ENCODE peak calls at places on chromosomes 7 and 10, in ten cellular contexts. One of them, this sample, is unnamed.

GRCh38 chr7:5237286-5237685 is 45.5 kb upstream of the SLC29A4 start:
- DNase-seq in HT1080: no peak
- DNase-seq in prostate gland: peak
- DNase-seq in stimulated activated CD4-positive, alpha-beta T cell treated with anti-CD3 and anti-CD28 coated beads, Interleukin-1b, Interleukin-23, amount 100 ng/mL, for 24 hours: no peak
- DNase-seq in effector memory CD8-positive, alpha-beta T cell: no peak
- DNase-seq in naive thymus-derived CD4-positive, alpha-beta T cell: no peak
- DNase-seq in HL-60: peak
- DNase-seq in immature natural killer cell: no peak
- DNase-seq in smooth muscle cell of the brain vasculature: no peak
- DNase-seq in cardiac fibroblast: peak
- DNase-seq in this sample: no peak

GRCh38 chr7:151192002-151192539 is 5.0 kb upstream of the ASB10 start:
- DNase-seq in HL-60: no peak
- DNase-seq in stimulated activated CD4-positive, alpha-beta T cell treated with anti-CD3 and anti-CD28 coated beads, Interleukin-1b, Interleukin-23, amount 100 ng/mL, for 24 hours: no peak
- DNase-seq in effector memory CD8-positive, alpha-beta T cell: no peak
- DNase-seq in immature natural killer cell: no peak
- DNase-seq in cardiac fibroblast: no peak
- DNase-seq in naive thymus-derived CD4-positive, alpha-beta T cell: no peak
- DNase-seq in prostate gland: no peak
- DNase-seq in smooth muscle cell of the brain vasculature: no peak
- DNase-seq in HT1080: no peak
- DNase-seq in this sample: no peak

GRCh38 chr7:154794147-154794780 is 208.7 kb downstream of the PAXIP1 start:
- DNase-seq in naive thymus-derived CD4-positive, alpha-beta T cell: no peak
- DNase-seq in HT1080: peak
- DNase-seq in effector memory CD8-positive, alpha-beta T cell: no peak
- DNase-seq in prostate gland: no peak
- DNase-seq in immature natural killer cell: no peak
- DNase-seq in stimulated activated CD4-positive, alpha-beta T cell treated with anti-CD3 and anti-CD28 coated beads, Interleukin-1b, Interleukin-23, amount 100 ng/mL, for 24 hours: peak
- DNase-seq in cardiac fibroblast: no peak
- DNase-seq in smooth muscle cell of the brain vasculature: no peak
- DNase-seq in HL-60: no peak
- DNase-seq in this sample: no peak

GRCh38 chr7:83427929-83428328 is 221.0 kb downstream of the SEMA3E start:
- DNase-seq in cardiac fibroblast: no peak
- DNase-seq in smooth muscle cell of the brain vasculature: peak
- DNase-seq in naive thymus-derived CD4-positive, alpha-beta T cell: no peak
- DNase-seq in HT1080: peak
- DNase-seq in effector memory CD8-positive, alpha-beta T cell: no peak
- DNase-seq in immature natural killer cell: no peak
- DNase-seq in prostate gland: no peak
- DNase-seq in HL-60: no peak
- DNase-seq in stimulated activated CD4-positive, alpha-beta T cell treated with anti-CD3 and anti-CD28 coated beads, Interleukin-1b, Interleukin-23, amount 100 ng/mL, for 24 hours: no peak
- DNase-seq in this sample: no peak

GRCh38 chr7:141228482-141228881 is 154.6 kb downstream of the TMEM178B start:
- DNase-seq in naive thymus-derived CD4-positive, alpha-beta T cell: no peak
- DNase-seq in smooth muscle cell of the brain vasculature: no peak
- DNase-seq in HT1080: no peak
- DNase-seq in stimulated activated CD4-positive, alpha-beta T cell treated with anti-CD3 and anti-CD28 coated beads, Interleukin-1b, Interleukin-23, amount 100 ng/mL, for 24 hours: no peak
- DNase-seq in effector memory CD8-positive, alpha-beta T cell: no peak
- DNase-seq in cardiac fibroblast: no peak
- DNase-seq in immature natural killer cell: no peak
- DNase-seq in HL-60: no peak
- DNase-seq in prostate gland: no peak
- DNase-seq in this sample: no peak

GRCh38 chr10:73076361-73077183 is 20.1 kb downstream of the P4HA1 start:
- DNase-seq in effector memory CD8-positive, alpha-beta T cell: no peak
- DNase-seq in immature natural killer cell: no peak
- DNase-seq in naive thymus-derived CD4-positive, alpha-beta T cell: no peak
- DNase-seq in prostate gland: peak
- DNase-seq in cardiac fibroblast: peak
- DNase-seq in HT1080: peak
- DNase-seq in stimulated activated CD4-positive, alpha-beta T cell treated with anti-CD3 and anti-CD28 coated beads, Interleukin-1b, Interleukin-23, amount 100 ng/mL, for 24 hours: no peak
- DNase-seq in HL-60: no peak
- DNase-seq in smooth muscle cell of the brain vasculature: no peak
- DNase-seq in this sample: no peak

GRCh38 chr7:1675036-1675671 is 5.1 kb downstream of the ELFN1 start:
- DNase-seq in naive thymus-derived CD4-positive, alpha-beta T cell: no peak
- DNase-seq in HT1080: no peak
- DNase-seq in effector memory CD8-positive, alpha-beta T cell: no peak
- DNase-seq in immature natural killer cell: no peak
- DNase-seq in stimulated activated CD4-positive, alpha-beta T cell treated with anti-CD3 and anti-CD28 coated beads, Interleukin-1b, Interleukin-23, amount 100 ng/mL, for 24 hours: no peak
- DNase-seq in cardiac fibroblast: no peak
- DNase-seq in prostate gland: no peak
- DNase-seq in smooth muscle cell of the brain vasculature: no peak
- DNase-seq in HL-60: no peak
- DNase-seq in this sample: no peak

GRCh38 chr10:27504897-27505457 is 873 bp downstream of the RAB18 start:
- DNase-seq in stimulated activated CD4-positive, alpha-beta T cell treated with anti-CD3 and anti-CD28 coated beads, Interleukin-1b, Interleukin-23, amount 100 ng/mL, for 24 hours: no peak
- DNase-seq in HT1080: no peak
- DNase-seq in immature natural killer cell: no peak
- DNase-seq in smooth muscle cell of the brain vasculature: no peak
- DNase-seq in cardiac fibroblast: peak
- DNase-seq in prostate gland: no peak
- DNase-seq in HL-60: no peak
- DNase-seq in naive thymus-derived CD4-positive, alpha-beta T cell: no peak
- DNase-seq in effector memory CD8-positive, alpha-beta T cell: no peak
- DNase-seq in this sample: peak

GRCh38 chr10:132464256-132465192 is 67.5 kb downstream of the PWWP2B start:
- DNase-seq in HL-60: no peak
- DNase-seq in HT1080: no peak
- DNase-seq in immature natural killer cell: no peak
- DNase-seq in naive thymus-derived CD4-positive, alpha-beta T cell: no peak
- DNase-seq in effector memory CD8-positive, alpha-beta T cell: no peak
- DNase-seq in smooth muscle cell of the brain vasculature: no peak
- DNase-seq in prostate gland: peak
- DNase-seq in cardiac fibroblast: peak
- DNase-seq in stimulated activated CD4-positive, alpha-beta T cell treated with anti-CD3 and anti-CD28 coated beads, Interleukin-1b, Interleukin-23, amount 100 ng/mL, for 24 hours: no peak
- DNase-seq in this sample: no peak

This sample was measured in RCC 7860.